ENCODE peak calls at places on chromosome 22, in seven cellular contexts. B, P, W, A, T, L and G are unnamed samples.

GRCh38 chr22:41845380-41846267 is 12.7 kb downstream of the SREBF2 start:
- DNase-seq in A (no peak), W (no peak), B (no peak), T (peak), L (no peak), P (no peak), G (no peak)

GRCh38 chr22:19579880-19580279 is 55.7 kb upstream of the CLDN5 start:
- DNase-seq in B (no peak), P (peak), L (no peak), T (no peak), W (no peak), A (no peak), G (peak)

GRCh38 chr22:45504703-45505341 is 2.1 kb downstream of the FBLN1 start:
- DNase-seq in W (no peak), P (no peak), A (peak), L (no peak), T (no peak), B (no peak), G (peak)

GRCh38 chr22:36925388-36926290 is 12.2 kb downstream of the CSF2RB start:
- DNase-seq in W (no peak), B (no peak), L (no peak), A (peak), T (no peak), P (no peak), G (peak)

GRCh38 chr22:43884600-43885318 is 7.1 kb downstream of the PNPLA5 start:
- DNase-seq in L (peak), P (peak), T (peak), A (peak), B (no peak), W (no peak), G (peak)

GRCh38 chr22:11325767-11326166 is 4202.2 kb upstream of the OR11H1 start:
- DNase-seq in P (no peak), L (no peak), A (no peak), T (no peak), W (no peak), B (no peak), G (no peak)

GRCh38 chr22:40175571-40176105 is 2.1 kb upstream of the TNRC6B start:
- DNase-seq in B (no peak), P (no peak), L (no peak), W (no peak), T (no peak), A (no peak), G (no peak)

GRCh38 chr22:48208894-48209293 is 1446.4 kb downstream of the TBC1D22A start:
- DNase-seq in L (no peak), B (no peak), P (no peak), A (no peak), T (no peak), W (no peak), G (no peak)

GRCh38 chr22:20648306-20648903 is 125.5 kb upstream of the SERPIND1 start:
- DNase-seq in T (no peak), W (no peak), B (no peak), L (no peak), P (no peak), A (no peak), G (no peak)

GRCh38 chr22:42680648-42681047 is 31.5 kb upstream of the CYB5R3 start:
- DNase-seq in T (no peak), A (peak), P (no peak), L (peak), W (peak), B (no peak), G (peak)

GRCh38 chr22:27752771-27753170 is 48.8 kb downstream of the MN1 start:
- DNase-seq in W (no peak), L (peak), A (no peak), P (no peak), B (peak), T (peak), G (peak)

GRCh38 chr22:31734512-31734911 is 15.4 kb downstream of the PRR14L start:
- DNase-seq in B (no peak), W (no peak), A (peak), P (no peak), T (no peak), L (no peak), G (peak)

GRCh38 chr22:49418943-49419342 is 408.7 kb downstream of the BRD1 start:
- DNase-seq in L (no peak), W (no peak), P (no peak), B (no peak), A (no peak), T (no peak), G (no peak)

GRCh38 chr22:27273386-27273785 is 528.2 kb downstream of the MN1 start:
- DNase-seq in T (no peak), W (no peak), A (no peak), P (no peak), L (no peak), B (no peak), G (no peak)

GRCh38 chr22:25364281-25364680 is 144.8 kb downstream of the CRYBB2 start:
- DNase-seq in P (no peak), T (no peak), L (no peak), W (no peak), B (no peak), A (no peak), G (no peak)

GRCh38 chr22:35177811-35178210 is 79.5 kb upstream of the HMGXB4 start:
- DNase-seq in W (no peak), L (no peak), B (no peak), T (no peak), P (no peak), A (no peak), G (no peak)

GRCh38 chr22:24703101-24703500 is 71.4 kb downstream of the PIWIL3 start:
- DNase-seq in A (peak), T (peak), W (no peak), L (no peak), P (no peak), B (no peak), G (peak)

GRCh38 chr22:32920734-32921133 is 119.2 kb downstream of the TIMP3 start:
- DNase-seq in W (no peak), P (no peak), T (no peak), B (no peak), A (no peak), L (no peak), G (no peak)
- H3K4me3 ChIP-seq in W (no peak), P (no peak), T (no peak), B (no peak), A (no peak), L (no peak), G (no peak)

DNA sequence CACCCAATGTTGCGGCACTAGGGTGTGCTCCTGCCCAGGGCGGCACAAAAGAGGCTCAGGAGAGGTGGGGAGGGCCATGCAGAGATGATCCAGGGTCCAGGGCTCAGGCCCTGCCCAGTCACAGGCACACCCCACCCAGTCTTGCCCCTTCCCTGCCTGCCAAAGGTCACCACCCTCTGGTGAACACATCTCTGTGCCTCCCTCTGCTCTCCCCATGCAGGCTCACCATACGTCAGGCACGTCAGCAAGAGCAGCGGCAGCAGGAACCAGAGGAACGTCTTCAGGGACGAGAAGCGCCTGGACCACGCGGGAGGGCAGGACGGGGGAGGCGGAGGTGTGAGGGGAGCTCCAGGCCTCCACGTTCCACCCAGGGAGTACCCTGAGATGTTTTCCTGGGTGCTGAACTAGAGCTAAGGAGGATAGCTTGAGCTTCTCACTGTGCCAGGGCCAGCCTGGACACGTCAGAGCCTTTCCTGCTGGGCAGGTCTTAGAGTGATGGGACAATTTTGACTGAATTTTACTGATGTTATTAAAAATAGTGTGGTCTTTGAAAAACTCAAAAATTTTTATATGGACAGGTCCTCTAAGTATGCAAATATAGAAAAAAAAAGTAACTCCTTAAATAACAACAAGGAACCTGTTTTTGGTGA is 7.2 kb downstream of the SUN2 start:
- DNase-seq in T (no peak), L (no peak), P (no peak), W (no peak), B (no peak), A (no peak), G (no peak)
- TF ChIP-seq CTCF in T (no peak), L (no peak), P (no peak), W (no peak), B (no peak), A (no peak), G (no peak)

GRCh38 chr22:46546466-46547178 is 9.2 kb upstream of the CELSR1 start:
- DNase-seq in B (no peak), L (no peak), P (no peak), T (peak), A (peak), W (no peak), G (peak)
- H3K4me3 ChIP-seq in B (no peak), L (no peak), P (no peak), T (no peak), A (no peak), W (no peak), G (no peak)

GRCh38 chr22:23182289-23183106 is 2.2 kb downstream of the BCR start:
- DNase-seq in B (no peak), T (no peak), L (no peak), A (peak), W (no peak), P (peak), G (no peak)
- TF ChIP-seq CTCF in B (no peak), T (no peak), L (no peak), A (no peak), W (no peak), P (no peak), G (no peak)